ENCODE peak calls at places on chromosomes 5 and 9, in eight cellular contexts. D is RPMI8226; R is stimulated activated effector memory CD8-positive, alpha-beta T cell treated with anti-CD3 and anti-CD28 coated beads, Interleukin-12 subunit alpha, Interleukin-12 subunit beta, amount 100 ng/mL, for 72 hours; Q is amniotic epithelial cell; E is activated CD4-positive, alpha-beta T cell treated with anti-CD3 and anti-CD28 coated beads for 48 hours; H is non-pigmented ciliary epithelial cell; B is NCI-H1092; I is astrocyte of the hippocampus. G is an unnamed sample.

GRCh38 chr5:73344835-73345234 is 103.7 kb downstream of the FOXD1 start:
- DNase-seq in E (no peak), R (no peak), Q (no peak), H (no peak), I (no peak), B (no peak), D (no peak), G (no peak)

GRCh38 chr5:170132642-170133448 is 27.1 kb downstream of the FOXI1 start:
- DNase-seq in E (no peak), Q (peak), B (no peak), I (peak), D (no peak), H (peak), R (no peak), G (no peak)

GRCh38 chr5:132260051-132260450 is 2.6 kb downstream of the PDLIM4 start:
- DNase-seq in E (no peak), D (no peak), B (no peak), R (no peak), Q (peak), H (no peak), I (peak), G (no peak)

GRCh38 chr9:33230756-33231691 is 8.9 kb upstream of the SPINK4 start:
- DNase-seq in H (no peak), D (no peak), E (no peak), B (no peak), I (peak), R (no peak), Q (peak), G (no peak)

GRCh38 chr9:124654431-124654830 is 116.7 kb downstream of the NR6A1 start:
- DNase-seq in Q (no peak), D (no peak), B (no peak), E (no peak), R (no peak), H (no peak), I (no peak), G (no peak)

GRCh38 chr5:74296685-74297084 is 343.8 kb downstream of the ENC1 start:
- DNase-seq in B (peak), D (no peak), Q (no peak), I (peak), E (no peak), R (no peak), H (no peak), G (no peak)

GRCh38 chr5:94469889-94470288 is 148.5 kb downstream of the KIAA0825 start:
- DNase-seq in E (no peak), B (peak), H (no peak), R (no peak), Q (peak), I (peak), D (no peak), G (no peak)

GRCh38 chr5:109005611-109006010 is 257.9 kb downstream of the FER start:
- DNase-seq in H (no peak), B (no peak), E (no peak), Q (no peak), D (no peak), R (no peak), I (no peak), G (no peak)

GRCh38 chr5:127909078-127909477 is 174.5 kb upstream of the SLC12A2 start:
- DNase-seq in H (no peak), Q (peak), D (peak), E (peak), B (peak), R (no peak), I (peak), G (no peak)

GRCh38 chr5:8843766-8844165 is 702.1 kb downstream of the SEMA5A start:
- DNase-seq in D (no peak), B (no peak), H (no peak), E (no peak), I (peak), Q (peak), R (no peak), G (peak)

GRCh38 chr5:132257131-132258101 is at the start of gene PDLIM4:
- DNase-seq in I (peak), Q (no peak), E (no peak), D (no peak), B (no peak), H (no peak), R (no peak), G (no peak)

GRCh38 chr9:134189475-134190231 is 25.3 kb upstream of the RNU6ATAC start:
- DNase-seq in D (no peak), E (no peak), I (no peak), Q (no peak), R (no peak), H (no peak), B (peak), G (peak)

GRCh38 chr5:151022511-151023018 is 2.2 kb downstream of the GPX3 start:
- DNase-seq in B (no peak), R (no peak), I (no peak), Q (peak), H (no peak), D (no peak), E (peak), G (no peak)

GRCh38 chr9:98985596-98985995 is 41.9 kb downstream of the COL15A1 start:
- DNase-seq in I (no peak), E (no peak), Q (no peak), H (no peak), B (no peak), D (no peak), R (no peak), G (no peak)

GRCh38 chr5:16140944-16141343 is 38.6 kb downstream of the MARCHF11 start:
- DNase-seq in Q (no peak), R (no peak), E (no peak), D (no peak), I (no peak), H (no peak), B (no peak), G (no peak)

GRCh38 chr5:13662646-13663045 is 281.8 kb downstream of the DNAH5 start:
- DNase-seq in H (no peak), R (no peak), D (no peak), I (no peak), E (no peak), Q (peak), B (no peak), G (no peak)

GRCh38 chr9:95981741-95982390 is 106.4 kb downstream of the ERCC6L2 start:
- DNase-seq in I (peak), D (no peak), E (no peak), H (no peak), Q (no peak), B (peak), R (no peak), G (no peak)

GRCh38 chr9:115672477-115673316 is 480.9 kb upstream of the PAPPA start:
- DNase-seq in B (no peak), R (no peak), H (peak), Q (peak), I (peak), D (no peak), E (no peak), G (no peak)

GRCh38 chr9:4108708-4109444 is 191.0 kb downstream of the GLIS3 start:
- DNase-seq in R (no peak), Q (no peak), I (peak), D (no peak), E (no peak), H (no peak), B (no peak), G (no peak)

GRCh38 chr5:151856861-151857260 is 67.8 kb downstream of the GLRA1 start:
- DNase-seq in I (no peak), B (no peak), D (no peak), H (no peak), R (no peak), Q (no peak), E (no peak), G (peak)

GRCh38 chr5:74212336-74212735 is 428.2 kb downstream of the ENC1 start:
- DNase-seq in H (no peak), R (no peak), Q (peak), B (no peak), E (peak), D (no peak), I (no peak), G (no peak)

G was measured in left lung.